ENCODE peak calls at places on chromosomes 4 and X, in four cellular contexts. C is HCT116, I is endothelial cell of umbilical vein, P is hepatocyte. Y is an unnamed sample.

GRCh38 chrX:41024755-41025154 is 60.5 kb upstream of the USP9X start:
- DNase-seq in C (no peak), I (no peak), P (no peak), Y (no peak)

GRCh38 chr4:87278335-87278794 is 44.3 kb downstream of the HSD17B13 start:
- DNase-seq in C (no peak), I (no peak), P (peak; percentile 33), Y (no peak)

GRCh38 chr4:88706574-88706973 is 8.9 kb upstream of the NAP1L5 start:
- DNase-seq in C (no peak), I (peak; percentile 67), P (peak; percentile 58), Y (no peak)

GRCh38 chrX:72128881-72129280 is 2.8 kb downstream of the RTL5 start:
- DNase-seq in C (no peak), I (no peak), P (no peak), Y (no peak)

GRCh38 chrX:31506360-31506759 is 434.5 kb upstream of the FTHL17 start:
- DNase-seq in C (no peak), I (no peak), P (no peak), Y (no peak)

GRCh38 chr4:112517067-112517588 is 1.1 kb upstream of the NEUROG2 start:
- DNase-seq in C (no peak), I (no peak), P (no peak), Y (peak; percentile 51)

GRCh38 chr4:149426461-149426860 is 389.2 kb downstream of the IQCM start:
- DNase-seq in C (no peak), I (no peak), P (no peak), Y (no peak)

GRCh38 chr4:83922419-83922818 is 386.5 kb downstream of the GPAT3 start:
- DNase-seq in C (no peak), I (no peak), P (no peak), Y (no peak)

GRCh38 chr4:20433101-20433705 is 181.5 kb downstream of the SLIT2 start:
- DNase-seq in C (no peak), I (peak; percentile 51), P (no peak), Y (no peak)

GRCh38 chrX:24148118-24148517 is 1.4 kb upstream of the ZFX start:
- DNase-seq in C (no peak), I (peak; percentile 17), P (no peak), Y (peak; percentile 29)

GRCh38 chr4:3719836-3720235 is 46.3 kb upstream of the ADRA2C start:
- DNase-seq in C (no peak), I (no peak), P (no peak), Y (no peak)

GRCh38 chrX:11261260-11261659 is 32.0 kb upstream of the AMELX start:
- DNase-seq in C (no peak), I (no peak), P (no peak), Y (no peak)

GRCh38 chr4:101475246-101475645 is 127.9 kb upstream of the PPP3CA start:
- DNase-seq in C (no peak), I (no peak), P (no peak), Y (no peak)

GRCh38 chr4:14348506-14348905 is 653.8 kb upstream of the CPEB2 start:
- DNase-seq in C (no peak), I (no peak), P (no peak), Y (no peak)

GRCh38 chr4:102180080-102180479 is 165.2 kb downstream of the SLC39A8 start:
- DNase-seq in C (no peak), I (peak; percentile 23), P (no peak), Y (no peak)

GRCh38 chr4:85591361-85592098 is 116.6 kb downstream of the ARHGAP24 start:
- DNase-seq in C (no peak), I (no peak), P (no peak), Y (no peak)

GRCh38 chr4:62399242-62399641 is 1199.1 kb downstream of the ADGRL3 start:
- DNase-seq in C (no peak), I (no peak), P (no peak), Y (no peak)

GRCh38 chrX:65677954-65678469 is 10.6 kb downstream of the MSN start:
- DNase-seq in C (peak; percentile 26), I (peak; percentile 94), P (peak; percentile 23), Y (no peak)

GRCh38 chr4:150960079-150960478 is 55.0 kb downstream of the LRBA start:
- DNase-seq in C (no peak), I (peak; percentile 40), P (peak; percentile 19), Y (no peak)

GRCh38 chrX:53084863-53085262 is 2.7 kb downstream of the TSPYL2 start:
- DNase-seq in C (no peak), I (no peak), P (no peak), Y (no peak)

GRCh38 chr4:52869196-52869595 is 7.1 kb downstream of the RASL11B start:
- DNase-seq in C (no peak), I (no peak), P (peak; percentile 68), Y (no peak)

GRCh38 chrX:10939384-10939783 is 171.7 kb upstream of the HCCS start:
- DNase-seq in C (no peak), I (no peak), P (peak; percentile 31), Y (no peak)

GRCh38 chrX:56733459-56734046 is 4.5 kb downstream of the NBDY start:
- DNase-seq in C (no peak), I (peak; percentile 51), P (peak; percentile 73), Y (peak; percentile 54)

GRCh38 chrX:6448003-6448402 is 86.9 kb downstream of the VCX3A start:
- DNase-seq in C (no peak), I (no peak), P (no peak), Y (no peak)

GRCh38 chrX:78024349-78025108 is 55.1 kb upstream of the PGAM4 start:
- DNase-seq in C (peak; percentile 43), I (peak; percentile 16), P (peak; percentile 10), Y (peak; percentile 25)

GRCh38 chr4:139453041-139453370 is 915 bp upstream of the RAB33B start:
- DNase-seq in C (no peak), I (no peak), P (peak; percentile 86), Y (peak; percentile 91)

GRCh38 chr4:119212964-119213606 is 572 bp downstream of the USP53 start:
- DNase-seq in C (peak; percentile 89), I (peak; percentile 95), P (peak; percentile 90), Y (peak; percentile 85)

GRCh38 chr4:158778712-158779111 is 9.9 kb downstream of the FNIP2 start:
- DNase-seq in C (no peak), I (no peak), P (no peak), Y (no peak)

GRCh38 chr4:124486423-124486822 is 226.1 kb downstream of the ANKRD50 start:
- DNase-seq in C (peak; percentile 1), I (no peak), P (no peak), Y (no peak)

GRCh38 chr4:77126844-77127614 is 30.0 kb upstream of the CCNG2 start:
- DNase-seq in C (no peak), I (no peak), P (no peak), Y (peak; percentile 87)

GRCh38 chr4:121789960-121790829 is 10.9 kb upstream of the EXOSC9 start:
- DNase-seq in C (no peak), I (peak; percentile 84), P (no peak), Y (no peak)

GRCh38 chr4:40621592-40622512 is 7.8 kb downstream of the RBM47 start:
- DNase-seq in C (peak; percentile 79), I (no peak), P (peak; percentile 79), Y (peak; percentile 65)

DNA sequence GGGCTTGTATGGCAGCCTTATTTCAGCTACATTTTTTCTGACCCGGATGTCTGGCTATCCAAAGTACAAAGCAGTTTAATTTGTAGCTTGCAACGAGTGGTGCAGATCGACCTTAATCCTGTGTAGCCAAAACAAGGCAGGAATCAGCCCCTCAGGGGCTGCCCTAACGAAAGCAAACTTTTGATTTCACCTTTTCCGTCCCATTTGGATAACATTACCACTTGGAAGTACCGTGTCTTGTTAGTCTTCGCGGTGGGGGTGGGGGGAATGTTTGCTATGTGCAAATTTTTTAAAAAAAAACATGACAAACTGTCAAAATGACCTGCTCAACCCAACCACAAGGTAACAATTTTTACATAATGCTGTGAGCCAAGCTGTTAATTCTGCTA is 766 bp upstream of the DNAJB14 start:
- DNase-seq in C (no peak), I (peak; percentile 3), P (no peak), Y (no peak)
- H4K20me1 ChIP-seq in C (peaks cover 8% of the 10 kb centered on the region), I (no peaks in the 10 kb centered on the region), P (peaks cover 6% of the 10 kb centered on the region), Y (peaks cover 24% of the 10 kb centered on the region)

DNA sequence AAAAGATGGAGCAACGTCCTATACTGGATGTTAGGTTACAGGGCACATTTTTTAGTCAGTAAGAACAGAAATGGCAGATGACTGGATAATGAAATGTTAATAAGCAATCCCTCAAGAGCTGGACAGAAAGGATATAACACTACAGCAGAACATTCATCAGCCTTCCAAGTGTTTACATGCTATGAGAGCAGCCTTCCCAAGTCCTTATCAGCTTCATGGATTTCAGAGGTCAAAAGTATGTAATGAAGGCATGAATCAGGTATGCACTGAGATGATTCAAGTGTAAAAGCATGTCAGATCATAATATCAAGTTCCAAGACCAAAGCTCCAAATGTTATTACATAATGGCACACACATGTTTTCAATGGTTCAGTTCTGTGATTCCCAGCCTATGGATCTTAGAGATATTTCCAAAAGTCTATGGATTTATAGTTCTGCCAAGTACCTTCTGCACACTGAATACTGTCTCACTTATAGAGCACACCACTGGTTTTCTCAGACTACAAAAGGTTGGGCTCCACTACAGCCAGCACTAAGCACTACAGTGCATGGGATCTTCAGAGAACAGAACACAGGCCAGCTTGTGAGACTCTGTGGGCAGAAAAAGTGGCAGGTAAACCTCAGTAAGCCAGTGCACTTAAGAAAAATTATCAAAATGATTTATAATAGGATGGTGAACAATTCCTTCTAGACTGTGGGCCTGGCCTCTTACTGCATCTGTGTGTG is 49.2 kb downstream of the GPC4 start:
- DNase-seq in C (no peak), I (no peak), P (peak; percentile 10), Y (no peak)
- H2AFZ ChIP-seq in C (no peak overlapping the region), I (no peak overlapping the region), P (no peak overlapping the region), Y (no peak overlapping the region)

GRCh38 chr4:153555730-153556440 is 89.7 kb downstream of the TMEM131L start:
- DNase-seq in C (no peak), I (peak; percentile 90), P (peak; percentile 73), Y (no peak)
- H4K20me1 ChIP-seq in C (no peaks in the 10 kb centered on the region), I (no peaks in the 10 kb centered on the region), P (no peaks in the 10 kb centered on the region), Y (peaks cover 25% of the 10 kb centered on the region)

GRCh38 chr4:147453561-147454141 is 27.2 kb upstream of the EDNRA start:
- DNase-seq in C (peak; percentile 39), I (no peak), P (peak; percentile 24), Y (no peak)
- H2AFZ ChIP-seq in C (no peak overlapping the region), I (no peak overlapping the region), P (peak overlapping the region; percentile 40), Y (no peak overlapping the region)

Y was measured in OCI-LY7.